ENCODE peak calls at places on chromosomes 4 and X, in eight cellular contexts. O, K, A, B, C, I, J and W are unnamed samples.

GRCh38 chr4:83082777-83083176 is 31.8 kb downstream of the PLAC8 start:
- DNase-seq in B (no peak), K (no peak), I (no peak), J (no peak), O (no peak), A (no peak), C (no peak), W (no peak)

GRCh38 chrX:97402903-97403302 is 519.2 kb downstream of the RPA4 start:
- DNase-seq in O (no peak), J (no peak), C (no peak), A (no peak), K (no peak), B (no peak), I (no peak), W (no peak)

GRCh38 chrX:46446727-46447378 is 98.4 kb downstream of the ZNF674 start:
- DNase-seq in A (peak), O (peak), I (peak), B (peak), C (no peak), J (peak), K (peak), W (peak)

GRCh38 chr4:24395937-24396336 is 188.4 kb downstream of the DHX15 start:
- DNase-seq in C (no peak), A (no peak), O (no peak), K (no peak), I (no peak), B (no peak), J (no peak), W (no peak)

GRCh38 chr4:83217721-83218522 is 66.7 kb downstream of the COQ2 start:
- DNase-seq in C (no peak), B (no peak), K (no peak), A (no peak), J (no peak), O (peak), I (no peak), W (peak)

GRCh38 chr4:3248811-3249661 is at the start of gene MSANTD1:
- DNase-seq in I (no peak), J (peak), A (no peak), B (no peak), K (no peak), C (no peak), O (no peak), W (no peak)

GRCh38 chrX:123740006-123740405 is 7.2 kb upstream of the THOC2 start:
- DNase-seq in A (no peak), K (no peak), B (no peak), C (no peak), I (no peak), J (no peak), O (no peak), W (no peak)

GRCh38 chr4:151031831-151032605 is 16.9 kb upstream of the LRBA start:
- DNase-seq in O (peak), B (no peak), I (no peak), J (peak), A (no peak), K (no peak), C (no peak), W (no peak)

GRCh38 chr4:75142377-75142776 is 209.5 kb downstream of the PARM1 start:
- DNase-seq in J (peak), B (no peak), C (no peak), A (no peak), O (no peak), I (no peak), K (no peak), W (no peak)

GRCh38 chr4:81214518-81215218 is 354 bp downstream of the PRKG2 start:
- DNase-seq in B (no peak), O (no peak), C (no peak), A (no peak), K (no peak), I (no peak), J (peak), W (no peak)

GRCh38 chr4:27514711-27515110 is 654.1 kb downstream of the STIM2 start:
- DNase-seq in O (no peak), J (no peak), I (no peak), K (no peak), C (no peak), A (no peak), B (no peak), W (no peak)

GRCh38 chr4:110636677-110637407 is 14.0 kb upstream of the PITX2 start:
- DNase-seq in K (no peak), O (no peak), B (no peak), J (no peak), C (no peak), I (no peak), A (no peak), W (no peak)

GRCh38 chr4:62901101-62901500 is 1508.1 kb downstream of the TECRL start:
- DNase-seq in J (no peak), B (no peak), A (no peak), K (no peak), I (no peak), C (no peak), O (no peak), W (no peak)

GRCh38 chr4:123284166-123284565 is 112.4 kb upstream of the SPRY1 start:
- DNase-seq in A (no peak), C (no peak), B (no peak), J (no peak), I (no peak), K (no peak), O (peak), W (no peak)

GRCh38 chrX:20263474-20263873 is 3.2 kb downstream of the RPS6KA3 start:
- DNase-seq in O (no peak), B (no peak), K (no peak), J (no peak), C (no peak), A (no peak), I (no peak), W (no peak)

GRCh38 chrX:47498411-47498810 is 15.4 kb upstream of the ZNF41 start:
- DNase-seq in O (no peak), C (no peak), A (no peak), J (no peak), K (no peak), I (no peak), B (no peak), W (no peak)

GRCh38 chrX:45351478-45351877 is 150.8 kb upstream of the DIPK2B start:
- DNase-seq in C (no peak), A (no peak), J (peak), O (no peak), K (no peak), I (no peak), B (no peak), W (no peak)

GRCh38 chr4:159358226-159358625 is 255.3 kb downstream of the RAPGEF2 start:
- DNase-seq in I (no peak), C (no peak), K (no peak), B (no peak), A (no peak), J (peak), O (no peak), W (no peak)

GRCh38 chr4:175470141-175470540 is 341.9 kb downstream of the GPM6A start:
- DNase-seq in K (no peak), A (no peak), C (no peak), O (no peak), B (no peak), J (peak), I (no peak), W (no peak)

GRCh38 chr4:165010487-165010886 is 21.3 kb upstream of the TRIM60 start:
- DNase-seq in K (no peak), A (no peak), B (no peak), J (no peak), C (no peak), I (no peak), O (no peak), W (no peak)